ENCODE peak calls at places on chromosomes 3 and 15, in nine cellular contexts. J is esophagus muscularis mucosa, H is stomach, M is breast epithelium, A is HCT116, P is suprapubic skin, S is GM23338, I is endothelial cell of umbilical vein, Y is SK-N-SH. G is an unnamed sample. For H3K4me1, the result is how much of the 10 kb centered on the place peaks cover.

GRCh38 chr15:35005933-35006332 is 17.8 kb upstream of the ZNF770 start:
- DNase-seq in J (peak), H (no peak), M (no peak), A (no peak), P (no peak), S (no peak), I (no peak), Y (no peak), G (no peak)

GRCh38 chr15:51203797-51204196 is 109.1 kb upstream of the TNFAIP8L3 start:
- DNase-seq in J (no peak), H (no peak), M (no peak), A (no peak), P (no peak), S (no peak), I (no peak), Y (no peak), G (no peak)

GRCh38 chr3:59540696-59541095 is 490.9 kb upstream of the CFAP20DC start:
- DNase-seq in J (no peak), H (no peak), M (no peak), A (no peak), P (no peak), S (peak), I (no peak), Y (no peak), G (no peak)

GRCh38 chr3:190048831-190049541 is 71.7 kb downstream of the P3H2 start:
- DNase-seq in J (no peak), H (no peak), M (no peak), A (no peak), P (no peak), S (no peak), I (peak), Y (peak), G (no peak)

GRCh38 chr3:187742351-187743171 is 2.7 kb downstream of the BCL6 start:
- DNase-seq in J (no peak), H (peak), M (peak), A (no peak), P (no peak), S (no peak), I (no peak), Y (no peak), G (no peak)

GRCh38 chr3:108021533-108021932 is 69.3 kb downstream of the CD47 start:
- DNase-seq in J (no peak), H (no peak), M (no peak), A (no peak), P (no peak), S (no peak), I (no peak), Y (no peak), G (no peak)

GRCh38 chr15:39125904-39126303 is 455.0 kb upstream of the THBS1 start:
- DNase-seq in J (no peak), H (no peak), M (no peak), A (peak), P (no peak), S (peak), I (peak), Y (peak), G (no peak)

GRCh38 chr3:35936571-35936970 is 297.2 kb downstream of the ARPP21 start:
- DNase-seq in J (no peak), H (no peak), M (no peak), A (no peak), P (no peak), S (no peak), I (no peak), Y (no peak), G (no peak)

GRCh38 chr3:141367038-141367730 is 1.1 kb upstream of the ZBTB38 start:
- DNase-seq in J (no peak), H (no peak), M (peak), A (peak), P (no peak), S (no peak), I (peak), Y (no peak), G (no peak)
- H3K4me1 ChIP-seq in J (under half), H (under half), M (under half), A (half or more), P (under half), S (under half), I (under half), Y (under half), G (under half)

DNA sequence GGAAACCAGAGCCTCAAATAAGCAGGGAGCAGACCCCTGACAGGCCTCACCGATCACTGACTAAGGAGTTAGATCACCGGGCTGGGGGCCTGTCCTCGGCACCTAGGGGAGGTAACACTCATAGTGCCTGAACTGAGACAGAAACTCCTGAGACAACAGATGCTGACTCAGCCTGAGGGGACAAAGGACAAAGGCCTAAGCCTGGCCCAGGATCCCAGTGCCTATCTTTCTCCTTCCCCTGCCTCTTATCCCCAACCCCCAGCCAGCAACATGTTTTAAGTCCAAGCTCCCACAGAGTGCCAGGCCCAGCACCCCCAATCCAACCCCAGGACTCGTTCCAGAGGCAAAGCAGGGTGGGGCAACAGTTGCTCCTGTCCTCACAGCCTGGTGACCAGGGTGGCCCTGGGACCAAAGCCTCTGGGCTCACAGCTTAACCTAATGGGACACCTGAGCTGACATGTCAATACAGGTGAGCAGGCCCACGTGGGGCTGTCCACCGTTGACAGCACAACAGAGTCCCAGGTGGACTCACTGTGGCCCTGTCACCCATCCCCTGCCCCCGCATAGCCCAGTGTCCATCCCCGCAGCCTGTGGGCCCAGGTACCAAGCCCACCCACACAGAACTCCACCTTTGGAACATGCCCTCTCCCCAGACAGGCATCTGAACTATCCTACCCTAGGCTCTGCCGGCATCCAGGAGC is 37.4 kb downstream of the ADCY5 start:
- DNase-seq in J (no peak), H (no peak), M (no peak), A (no peak), P (no peak), S (no peak), I (no peak), Y (no peak), G (no peak)
- H3K4me3 ChIP-seq in J (peak), H (no peak), M (no peak), A (no peak), P (no peak), S (no peak), I (no peak), Y (no peak), G (no peak)

GRCh38 chr15:93028632-93029612 is 60.1 kb downstream of the RGMA start:
- DNase-seq in J (peak), H (peak), M (peak), A (no peak), P (peak), S (no peak), I (peak), Y (no peak), G (no peak)
- TF ChIP-seq POLR2AphosphoS5 in J (peak), H (peak), M (peak), A (peak), P (peak), S (peak), I (no peak), Y (peak), G (peak)

DNA sequence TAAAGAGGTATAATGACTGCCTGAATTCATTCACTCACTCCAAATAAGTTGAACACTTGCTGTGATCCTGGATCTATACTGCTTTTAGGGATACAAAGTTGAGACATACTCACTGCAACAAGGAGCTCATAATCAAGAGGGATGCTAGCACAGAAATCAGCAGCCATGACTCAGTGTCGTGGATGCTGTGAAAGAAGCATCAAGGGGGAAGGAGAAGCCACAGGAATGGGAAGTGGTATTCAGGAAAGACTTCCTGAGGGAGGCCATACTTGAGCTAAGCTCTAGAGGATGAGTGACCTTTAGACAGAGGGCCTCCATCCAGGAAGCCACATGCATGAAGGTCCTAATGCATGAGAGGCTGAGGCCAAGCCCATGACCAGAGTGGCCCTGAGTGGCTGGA is 245.7 kb upstream of the RORA start:
- DNase-seq in J (no peak), H (no peak), M (no peak), A (no peak), P (no peak), S (no peak), I (no peak), Y (no peak), G (no peak)
- H3K4me1 ChIP-seq in J (under half), H (under half), M (under half), A (under half), P (under half), S (under half), I (under half), Y (under half), G (under half)

G was measured in vagina.